ENCODE peak calls at places on chromosomes 12 and 14, in six cellular contexts. H, R, S, W, P and G are unnamed samples. For H3K4me1 and H3K9me3, the result is how much of the 10 kb centered on the place peaks cover.

GRCh38 chr14:24071144-24071697 is at the start of gene CPNE6:
- DNase-seq in P (no peak), H (no peak), R (no peak), S (no peak), W (no peak), G (no peak)

GRCh38 chr14:73787760-73788508 is 63.7 kb upstream of the PTGR2 start:
- DNase-seq in W (no peak), R (no peak), S (no peak), P (no peak), H (no peak), G (no peak)

GRCh38 chr12:102917026-102917787 is at the start of gene PAH:
- DNase-seq in W (peak), R (peak), S (no peak), H (no peak), P (peak), G (peak)

GRCh38 chr14:85587152-85587697 is 57.3 kb downstream of the FLRT2 start:
- DNase-seq in H (peak), R (no peak), P (no peak), S (no peak), W (no peak), G (no peak)

GRCh38 chr12:54390176-54390667 is 5.7 kb upstream of the ZNF385A start:
- DNase-seq in S (no peak), P (no peak), W (peak), H (no peak), R (no peak), G (no peak)

GRCh38 chr14:59303216-59303615 is 114.7 kb downstream of the DAAM1 start:
- DNase-seq in W (no peak), H (no peak), R (no peak), S (no peak), P (no peak), G (no peak)

GRCh38 chr14:104091927-104092771 is 6.6 kb downstream of the ASPG start:
- DNase-seq in P (peak), S (peak), H (no peak), R (no peak), W (peak), G (no peak)

GRCh38 chr12:100404769-100405407 is 48.0 kb downstream of the SLC17A8 start:
- DNase-seq in H (peak), W (no peak), P (peak), S (no peak), R (peak), G (peak)

GRCh38 chr12:14167005-14167628 is 185.7 kb upstream of the GRIN2B start:
- DNase-seq in P (peak), R (peak), W (no peak), S (peak), H (peak), G (peak)

GRCh38 chr14:65084554-65085190 is 17.6 kb downstream of the MAX start:
- DNase-seq in S (no peak), P (no peak), H (no peak), R (no peak), W (no peak), G (no peak)

GRCh38 chr12:4825139-4825858 is 84.4 kb upstream of the KCNA1 start:
- DNase-seq in P (no peak), R (no peak), S (no peak), H (no peak), W (no peak), G (no peak)
- H3K4me1 ChIP-seq in P (under half), R (under half), S (under half), H (under half), W (under half), G (under half)

GRCh38 chr12:68814490-68815231 is 6.7 kb downstream of the MDM2 start:
- DNase-seq in P (no peak), H (no peak), R (no peak), S (no peak), W (no peak), G (no peak)
- TF ChIP-seq POLR2A in P (no peak), H (no peak), R (no peak), S (no peak), W (no peak), G (no peak)

GRCh38 chr14:31566456-31566855 is 5.3 kb downstream of the NUBPL start:
- DNase-seq in S (no peak), R (no peak), P (no peak), H (no peak), W (no peak), G (no peak)
- H3K9me3 ChIP-seq in S (under half), R (under half), P (under half), H (under half), W (under half), G (under half)

GRCh38 chr12:47737936-47738335 is 12.6 kb upstream of the ENDOU start:
- DNase-seq in W (no peak), R (no peak), S (no peak), P (no peak), H (no peak), G (no peak)
- H3K4me1 ChIP-seq in W (half or more), R (half or more), S (half or more), P (under half), H (under half), G (half or more)

DNA sequence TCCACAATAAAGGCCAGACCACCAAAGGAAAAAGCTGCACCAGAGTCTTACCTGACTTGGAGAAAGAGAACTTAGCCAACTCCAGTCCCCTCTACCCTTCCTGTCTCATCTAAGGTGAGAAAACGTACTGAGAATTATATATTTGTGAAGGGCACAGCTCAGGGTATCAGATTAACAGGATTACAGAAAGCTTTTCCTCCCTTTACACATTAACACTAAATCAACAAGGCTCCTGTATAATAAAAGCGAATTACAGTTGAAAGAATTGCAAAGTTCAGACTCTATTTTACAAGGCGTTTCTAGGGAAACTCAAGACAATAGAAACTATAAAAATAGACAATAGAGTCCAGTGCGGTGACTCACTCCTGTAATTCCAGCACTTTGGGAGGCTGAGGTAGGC is 82.7 kb upstream of the RPL10L start:
- DNase-seq in S (no peak), R (no peak), W (no peak), H (peak), P (no peak), G (no peak)
- TF ChIP-seq POLR2A in S (no peak), R (no peak), W (no peak), H (no peak), P (no peak), G (no peak)